ENCODE peak calls at places on chromosomes 4 and X, in nine cellular contexts. O is HCT116, K is GM12892, P is H54, V is stomach, A is suprapubic skin, H is esophagus squamous epithelium, G is IMR-90, F is prostate gland. R is an unnamed sample.

GRCh38 chr4:153465583-153465921 is 608 bp upstream of the TMEM131L start:
- DNase-seq in O (peak), K (no peak), G (peak), H (peak), P (peak), A (peak), V (peak), F (peak), R (no peak)

GRCh38 chr4:150119492-150119891 is 41.2 kb downstream of the DCLK2 start:
- DNase-seq in K (no peak), H (no peak), P (no peak), O (no peak), F (no peak), G (peak), A (no peak), V (no peak), R (no peak)

GRCh38 chr4:54498661-54499111 is 159.1 kb upstream of the KIT start:
- DNase-seq in P (peak), H (no peak), K (no peak), G (peak), A (no peak), V (no peak), O (no peak), F (no peak), R (no peak)

GRCh38 chrX:136546369-136546768 is 14.4 kb downstream of the VGLL1 start:
- DNase-seq in F (no peak), H (no peak), V (no peak), O (no peak), K (no peak), A (no peak), P (no peak), G (no peak), R (no peak)

GRCh38 chrX:38799995-38800394 is 1.3 kb upstream of the MID1IP1 start:
- DNase-seq in K (no peak), G (no peak), P (no peak), H (no peak), A (no peak), F (no peak), O (no peak), V (no peak), R (peak)

GRCh38 chrX:16822723-16823122 is 36.5 kb downstream of the TXLNG start:
- DNase-seq in K (no peak), O (no peak), V (no peak), H (no peak), A (no peak), P (no peak), G (peak), F (no peak), R (no peak)

GRCh38 chrX:134172588-134173259 is 64.3 kb upstream of the CCDC160 start:
- DNase-seq in F (peak), G (no peak), P (no peak), O (no peak), H (no peak), V (peak), A (no peak), K (no peak), R (peak)

GRCh38 chr4:129364747-129365452 is 268.9 kb downstream of the C4orf33 start:
- DNase-seq in H (no peak), A (no peak), O (no peak), G (no peak), V (no peak), K (no peak), P (no peak), F (no peak), R (no peak)

GRCh38 chrX:46630141-46630540 is 56.6 kb downstream of the CHST7 start:
- DNase-seq in F (no peak), A (no peak), K (no peak), H (no peak), O (no peak), P (no peak), G (peak), V (no peak), R (no peak)

GRCh38 chrX:125378205-125378604 is 58.5 kb downstream of the TEX13C start:
- DNase-seq in H (no peak), A (no peak), P (no peak), K (no peak), G (no peak), F (no peak), O (no peak), V (no peak), R (peak)

GRCh38 chr4:112253382-112254000 is 21.9 kb downstream of the AP1AR start:
- DNase-seq in O (no peak), P (no peak), F (no peak), K (no peak), V (no peak), G (no peak), A (no peak), H (no peak), R (no peak)

GRCh38 chrX:12721042-12721441 is 70.2 kb upstream of the PRPS2 start:
- DNase-seq in A (no peak), P (no peak), V (no peak), K (no peak), F (no peak), G (no peak), H (no peak), O (no peak), R (no peak)

GRCh38 chrX:345020-345925 is 26.7 kb upstream of the GTPBP6 start:
- DNase-seq in F (no peak), O (no peak), P (no peak), A (peak), H (no peak), K (no peak), V (no peak), G (no peak), R (no peak)

GRCh38 chrX:130086414-130087207 is 23.7 kb downstream of the ELF4 start:
- DNase-seq in P (no peak), A (no peak), V (no peak), H (peak), K (no peak), G (no peak), O (no peak), F (no peak), R (no peak)

GRCh38 chr4:21733894-21734630 is 214.5 kb downstream of the KCNIP4 start:
- DNase-seq in A (no peak), O (no peak), F (no peak), H (no peak), P (no peak), V (no peak), G (no peak), K (no peak), R (no peak)

GRCh38 chrX:103607385-103608304 is at the start of gene TCEAL3:
- DNase-seq in K (no peak), G (peak), P (no peak), A (peak), F (peak), H (peak), V (peak), O (no peak), R (peak)

GRCh38 chr4:112266823-112267222 is 18.9 kb downstream of the TIFA start:
- DNase-seq in P (no peak), G (peak), H (no peak), V (no peak), A (no peak), F (no peak), O (no peak), K (no peak), R (peak)

GRCh38 chr4:30386266-30386895 is 333.8 kb upstream of the PCDH7 start:
- DNase-seq in P (no peak), G (peak), A (no peak), H (no peak), V (no peak), K (no peak), O (no peak), F (no peak), R (no peak)

GRCh38 chr4:5989236-5990225 is 28.7 kb downstream of the C4orf50 start:
- DNase-seq in P (no peak), G (no peak), H (no peak), F (no peak), O (no peak), V (peak), K (no peak), A (peak), R (no peak)

GRCh38 chrX:124280294-124280902 is 52.1 kb upstream of the TEX13D start:
- DNase-seq in A (no peak), P (no peak), V (no peak), K (no peak), G (no peak), O (no peak), F (no peak), H (no peak), R (no peak)

GRCh38 chr4:105900541-105900940 is 5.3 kb downstream of the NPNT start:
- DNase-seq in H (no peak), K (no peak), O (no peak), F (no peak), G (no peak), V (no peak), P (no peak), A (no peak), R (no peak)

GRCh38 chr4:69977582-69977981 is 12.1 kb upstream of the CSN2 start:
- DNase-seq in K (no peak), V (no peak), H (no peak), G (no peak), P (no peak), A (no peak), F (no peak), O (no peak), R (no peak)

GRCh38 chrX:80747832-80748231 is 61.8 kb downstream of the BRWD3 start:
- DNase-seq in G (peak), P (no peak), F (no peak), O (no peak), H (no peak), V (no peak), A (no peak), K (no peak), R (no peak)

GRCh38 chr4:5460106-5460801 is 248.1 kb downstream of the EVC2 start:
- DNase-seq in V (no peak), H (no peak), A (no peak), G (peak), P (peak), K (no peak), O (peak), F (no peak), R (peak)

GRCh38 chr4:56462157-56462556 is 5.3 kb upstream of the SRP72 start:
- DNase-seq in O (no peak), V (no peak), A (no peak), K (no peak), F (no peak), P (no peak), G (no peak), H (no peak), R (no peak)
- TF ChIP-seq POLR2A in O (no peak), V (no peak), A (no peak), K (no peak), F (no peak), P (no peak), G (no peak), H (no peak), R (no peak)

GRCh38 chr4:85577307-85577706 is 102.4 kb downstream of the ARHGAP24 start:
- DNase-seq in A (no peak), F (no peak), P (no peak), G (no peak), K (no peak), O (no peak), H (no peak), V (no peak), R (no peak)
- TF ChIP-seq POLR2A in A (no peak), F (no peak), P (no peak), G (no peak), K (no peak), O (no peak), H (no peak), V (no peak), R (no peak)

GRCh38 chr4:81625422-81626417 is 154.0 kb upstream of the RASGEF1B start:
- DNase-seq in F (no peak), H (no peak), K (no peak), O (no peak), A (no peak), P (no peak), V (no peak), G (no peak), R (no peak)

GRCh38 chr4:81623434-81623833 is 151.7 kb upstream of the RASGEF1B start:
- DNase-seq in V (no peak), F (no peak), O (no peak), P (no peak), K (no peak), A (no peak), G (no peak), H (no peak), R (no peak)

GRCh38 chr4:81626851-81627250 is 155.1 kb upstream of the RASGEF1B start:
- DNase-seq in H (no peak), K (no peak), G (no peak), O (no peak), F (no peak), A (no peak), V (no peak), P (no peak), R (no peak)

GRCh38 chr4:81628489-81628888 is 156.8 kb upstream of the RASGEF1B start:
- DNase-seq in V (no peak), A (no peak), O (no peak), F (no peak), H (no peak), P (no peak), K (no peak), G (no peak), R (no peak)

GRCh38 chr4:81627617-81628016 is 155.9 kb upstream of the RASGEF1B start:
- DNase-seq in P (no peak), K (no peak), A (no peak), O (no peak), F (no peak), H (no peak), G (no peak), V (no peak), R (no peak)
- TF ChIP-seq POLR2A in P (no peak), K (no peak), A (no peak), O (no peak), F (no peak), H (no peak), G (no peak), V (no peak), R (no peak)

DNA sequence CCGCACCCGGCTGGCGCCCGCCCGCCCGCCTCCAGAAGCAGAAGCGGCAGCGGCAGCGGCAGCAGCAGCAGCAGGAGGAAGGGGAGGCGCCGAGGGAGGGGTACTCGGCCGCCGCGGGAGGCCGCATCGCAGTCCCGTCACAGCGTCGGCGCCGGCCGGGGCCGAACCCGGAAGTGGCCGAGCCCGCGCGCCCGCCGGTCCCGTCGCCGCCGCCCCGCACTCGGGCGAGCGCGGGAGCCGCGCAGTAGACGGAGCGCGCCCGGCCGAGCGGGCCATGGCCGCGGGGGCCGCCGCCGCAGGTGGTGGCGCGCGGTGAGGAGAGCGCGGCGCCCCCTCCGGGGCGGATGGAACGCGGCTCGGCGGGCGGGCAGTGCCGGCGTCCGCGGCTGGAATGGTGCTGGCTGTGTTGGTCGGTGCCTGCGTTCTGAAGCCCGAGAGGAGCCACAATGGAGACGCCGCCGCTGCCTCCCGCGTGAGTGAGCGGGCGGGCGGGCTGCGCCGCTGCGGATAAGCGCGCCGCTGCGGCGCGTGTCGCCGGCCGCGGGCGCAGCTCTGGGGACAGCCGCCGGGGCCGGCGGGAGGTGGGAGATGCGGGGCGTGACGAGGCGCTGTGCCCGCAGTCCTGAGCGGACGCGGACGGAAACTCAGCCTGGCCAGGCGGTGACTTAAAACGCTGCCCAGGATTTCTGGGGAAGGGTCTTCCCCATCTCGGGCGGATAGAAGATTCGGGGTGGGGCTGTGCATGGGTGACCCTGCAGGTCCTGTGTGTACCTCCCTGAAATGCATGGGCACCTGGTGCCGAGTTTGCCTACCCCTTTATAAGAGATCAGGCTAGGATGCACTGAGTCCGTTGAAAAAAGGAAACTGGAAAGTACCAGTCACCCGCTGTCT is at the start of gene KLHL2:
- DNase-seq in F (peak), G (peak), P (peak), O (no peak), A (peak), H (peak), K (peak), V (peak), R (peak)
- TF ChIP-seq POLR2A in F (peak), G (peak), P (peak), O (peak), A (peak), H (no peak), K (peak), V (no peak), R (peak)

DNA sequence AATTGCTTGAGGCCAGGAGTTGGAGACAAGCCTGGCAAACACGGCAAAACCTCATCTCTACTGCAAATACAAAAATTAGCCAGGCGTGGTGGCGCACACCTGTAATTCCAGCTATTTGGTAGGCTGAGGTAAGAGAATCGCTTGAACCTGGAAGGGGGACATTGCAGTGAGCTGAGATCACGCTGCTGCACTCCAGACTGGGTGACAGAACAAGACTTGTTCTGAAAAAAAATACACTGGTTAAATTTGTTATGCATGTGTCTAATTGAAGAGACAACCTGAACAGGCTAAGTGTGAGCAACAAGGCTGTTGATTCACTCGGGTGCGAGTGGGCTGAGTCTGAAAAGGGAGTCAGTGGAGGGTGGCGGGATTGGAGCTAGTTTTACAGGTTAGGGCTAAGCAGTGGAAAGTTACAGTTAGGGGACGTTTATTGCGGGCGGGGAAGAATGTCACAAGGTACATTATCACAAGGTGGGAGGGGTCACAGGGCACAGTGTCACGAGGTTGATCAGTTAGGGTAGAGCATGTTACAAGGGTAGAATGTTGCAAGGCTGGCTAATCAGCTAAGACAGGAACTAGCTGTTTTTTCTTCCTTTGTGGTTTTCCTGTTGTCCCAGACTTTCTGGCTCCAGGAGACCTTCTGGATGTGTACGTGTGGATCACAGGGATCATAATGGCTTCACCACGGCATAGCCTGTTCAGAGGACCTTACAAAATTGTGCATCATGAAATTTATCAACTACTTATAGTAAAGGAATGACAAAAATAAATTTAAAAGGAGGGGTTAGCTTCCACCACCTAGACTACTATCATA is 115.8 kb downstream of the NAA11 start:
- DNase-seq in F (no peak), A (no peak), O (no peak), G (no peak), P (no peak), K (no peak), V (no peak), H (no peak), R (peak)
- TF ChIP-seq POLR2A in F (no peak), A (no peak), O (no peak), G (no peak), P (no peak), K (no peak), V (no peak), H (no peak), R (no peak)

DNA sequence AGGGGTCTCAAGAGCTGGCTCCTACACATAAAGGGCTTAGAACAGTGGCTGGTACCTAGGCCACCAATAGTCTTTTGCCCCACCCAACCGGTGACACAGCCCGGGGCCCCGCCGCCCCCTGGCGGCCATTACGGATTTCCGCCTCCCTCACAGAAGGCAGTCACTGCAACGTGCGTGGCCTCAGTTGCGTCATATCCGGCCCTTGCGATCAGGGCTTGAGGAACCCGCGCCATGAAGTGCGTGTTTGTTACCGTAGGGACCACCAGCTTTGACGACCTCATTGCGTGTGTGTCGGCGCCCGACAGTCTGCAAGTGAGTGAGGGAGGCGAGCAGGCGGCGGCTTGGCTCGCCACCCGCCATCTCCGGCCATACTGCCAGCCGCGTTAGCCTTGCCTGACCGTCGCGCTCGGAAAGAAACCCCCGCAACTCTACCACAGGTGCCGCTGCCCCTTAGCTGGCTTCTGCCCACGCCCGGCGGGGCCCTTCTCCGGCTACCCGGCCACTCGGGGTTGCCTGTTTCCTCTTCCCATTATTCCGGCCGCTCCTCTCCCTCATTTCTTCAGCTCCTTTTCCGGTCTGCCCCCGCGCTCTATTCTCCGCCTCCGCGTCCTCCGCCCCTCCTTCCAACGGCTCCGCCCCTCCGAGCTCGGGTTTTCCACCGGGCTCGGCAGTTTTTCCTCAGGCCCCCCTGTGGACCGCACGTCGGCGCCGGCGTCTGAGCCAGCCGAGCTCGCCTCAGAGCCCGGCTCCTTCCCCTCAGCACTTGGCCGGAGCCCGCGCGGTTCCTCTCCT is at the start of gene ALG13:
- DNase-seq in K (peak), P (peak), G (peak), O (peak), F (peak), V (peak), A (peak), H (peak), R (peak)
- TF ChIP-seq POLR2A in K (peak), P (peak), G (peak), O (peak), F (peak), V (no peak), A (peak), H (no peak), R (peak)

GRCh38 chrX:110665223-110665622 is 130.4 kb downstream of the CHRDL1 start:
- DNase-seq in O (no peak), V (no peak), P (no peak), K (no peak), F (no peak), H (no peak), G (no peak), A (no peak), R (no peak)

GRCh38 chrX:110665636-110666035 is 130.0 kb downstream of the CHRDL1 start:
- DNase-seq in V (peak), O (no peak), F (no peak), G (peak), P (no peak), H (no peak), K (no peak), A (no peak), R (peak)

GRCh38 chrX:110671068-110671803 is 124.4 kb downstream of the CHRDL1 start:
- DNase-seq in F (no peak), H (no peak), O (no peak), G (no peak), P (no peak), K (no peak), A (no peak), V (no peak), R (no peak)

GRCh38 chrX:110667706-110668105 is 127.9 kb downstream of the CHRDL1 start:
- DNase-seq in F (no peak), H (no peak), K (no peak), A (no peak), P (no peak), G (no peak), V (no peak), O (no peak), R (no peak)

DNA sequence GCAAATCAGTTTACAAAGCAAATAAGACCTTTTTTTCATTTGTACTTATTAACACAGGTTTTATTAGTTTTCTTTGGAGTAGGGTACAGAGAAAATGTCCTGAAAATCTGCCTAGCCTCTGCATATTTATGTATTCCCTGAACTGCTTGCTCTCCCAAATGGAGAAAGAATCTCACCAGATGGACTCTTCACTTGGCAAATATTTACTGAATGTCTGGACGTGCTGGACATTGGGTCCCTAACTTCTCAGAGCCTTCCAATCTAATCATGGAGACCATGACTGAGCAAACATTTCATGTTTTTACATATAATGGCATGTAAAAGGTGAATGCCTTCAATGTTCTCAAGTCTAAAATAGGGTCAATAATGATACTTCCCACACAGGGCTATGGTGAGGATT is 126.0 kb downstream of the CHRDL1 start:
- DNase-seq in H (no peak), F (peak), G (no peak), A (no peak), O (no peak), P (no peak), K (no peak), V (no peak), R (no peak)
- TF ChIP-seq POLR2A in H (no peak), F (no peak), G (no peak), A (no peak), O (no peak), P (no peak), K (no peak), V (no peak), R (no peak)

R was measured in erythroblast.